ENCODE peak calls at places on chromosomes 12 and 14, in seven cellular contexts. V, M, O, F, T, G and H are unnamed samples.

GRCh38 chr12:63944586-63945228 is 100.2 kb downstream of the SRGAP1 start:
- DNase-seq in T (no peak), G (no peak), F (no peak), O (no peak), M (no peak), V (no peak), H (no peak)

GRCh38 chr12:110760204-110760609 is 17.5 kb upstream of the PPP1CC start:
- DNase-seq in M (no peak), T (no peak), G (no peak), F (no peak), O (no peak), V (no peak), H (no peak)

GRCh38 chr12:12745576-12746211 is 28.5 kb downstream of the CDKN1B start:
- DNase-seq in V (no peak), M (no peak), O (no peak), G (no peak), F (no peak), T (no peak), H (no peak)

GRCh38 chr12:25875661-25876060 is 82.8 kb upstream of the RASSF8 start:
- DNase-seq in G (no peak), F (no peak), O (no peak), V (no peak), M (no peak), T (no peak), H (no peak)

GRCh38 chr14:51653096-51653814 is 1.5 kb downstream of the FRMD6 start:
- DNase-seq in G (no peak), O (no peak), F (no peak), M (peak; percentile 88), V (no peak), T (no peak), H (no peak)

GRCh38 chr12:48110691-48111315 is 4.9 kb upstream of the SENP1 start:
- DNase-seq in O (no peak), M (no peak), V (no peak), G (no peak), T (no peak), F (no peak), H (no peak)

GRCh38 chr12:76083761-76084276 is 666 bp downstream of the NAP1L1 start:
- DNase-seq in F (peak; percentile 30), V (no peak), O (peak; percentile 85), G (peak; percentile 66), T (peak; percentile 28), M (peak; percentile 70), H (no peak)

GRCh38 chr12:990308-990648 is 745 bp upstream of the ERC1 start:
- DNase-seq in O (peak; percentile 90), F (peak; percentile 48), G (peak; percentile 64), V (no peak), T (peak; percentile 49), M (no peak), H (no peak)

GRCh38 chr12:99898645-99899044 is 86.1 kb downstream of the ANKS1B start:
- DNase-seq in M (no peak), G (no peak), O (no peak), T (no peak), F (no peak), V (no peak), H (no peak)

GRCh38 chr12:119178544-119179334 is at the start of gene HSPB8:
- DNase-seq in M (peak; percentile 79), V (no peak), G (peak; percentile 94), F (peak; percentile 63), T (peak; percentile 76), O (peak; percentile 95), H (no peak)

GRCh38 chr12:88219861-88220260 is 77.8 kb downstream of the TMTC3 start:
- DNase-seq in M (no peak), O (no peak), V (no peak), G (no peak), F (no peak), T (no peak), H (no peak)

GRCh38 chr12:89064151-89064550 is 288.1 kb downstream of the DUSP6 start:
- DNase-seq in O (no peak), G (no peak), F (no peak), V (no peak), T (no peak), M (no peak), H (no peak)

DNA sequence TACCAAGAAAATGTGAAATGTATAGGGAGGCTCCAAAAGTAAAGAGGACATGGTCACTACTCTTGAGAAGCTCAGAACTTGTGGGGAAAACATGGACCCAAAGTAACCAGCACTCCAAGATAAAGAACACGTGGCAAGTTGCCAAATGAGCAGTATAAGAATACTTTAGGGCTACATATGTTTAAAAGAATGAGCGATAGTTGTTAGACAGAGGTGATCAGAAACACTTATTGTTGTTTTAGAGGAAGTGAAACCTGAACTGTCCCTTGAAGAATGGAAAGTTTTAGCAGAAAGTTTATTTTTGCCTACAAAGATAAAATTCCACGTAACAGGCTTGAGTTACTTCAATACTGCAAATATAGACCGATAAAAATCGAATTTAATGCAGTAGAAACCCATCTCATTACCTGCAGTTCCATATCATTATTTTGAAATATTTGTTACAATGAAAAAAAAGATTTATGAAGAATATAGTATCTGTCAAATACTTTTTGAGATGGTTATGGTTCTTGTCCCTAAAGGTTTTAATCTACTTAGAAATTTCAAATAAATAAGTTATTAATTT is 273.7 kb downstream of the ADAMTS20 start:
- DNase-seq in M (no peak), F (no peak), O (no peak), T (no peak), G (no peak), V (no peak), H (no peak)
- H3K4me3 ChIP-seq in M (no peak overlapping the region), F (no peak overlapping the region), O (no peak overlapping the region), T (no peak overlapping the region), G (no peak overlapping the region), V (no peak overlapping the region), H (no peak overlapping the region)

GRCh38 chr12:50926415-50926814 is 25.9 kb upstream of the HIGD1C start:
- DNase-seq in T (no peak), O (no peak), M (no peak), G (no peak), V (no peak), F (no peak), H (peak; percentile 10)

GRCh38 chr12:50927356-50927755 is 25.0 kb upstream of the HIGD1C start:
- DNase-seq in F (no peak), T (no peak), G (no peak), O (no peak), M (no peak), V (no peak), H (no peak)

GRCh38 chr12:50925342-50925651 is 27.0 kb upstream of the HIGD1C start:
- DNase-seq in O (no peak), F (no peak), M (no peak), T (no peak), G (no peak), V (no peak), H (no peak)

GRCh38 chr12:50924439-50925341 is 27.7 kb upstream of the HIGD1C start:
- DNase-seq in V (peak; percentile 54), F (peak; percentile 94), M (peak; percentile 98), G (peak; percentile 90), T (peak; percentile 97), O (peak; percentile 83), H (no peak)

GRCh38 chr12:50925920-50926319 is 26.4 kb upstream of the HIGD1C start:
- DNase-seq in G (no peak), M (no peak), F (no peak), T (no peak), V (no peak), O (no peak), H (no peak)
- H3K4me3 ChIP-seq in G (peak overlapping the region; percentile 88), M (peak overlapping the region; percentile 68), F (peak overlapping the region; percentile 68), T (peak overlapping the region; percentile 75), V (no peak overlapping the region), O (peak overlapping the region; percentile 69), H (peak overlapping the region; percentile 68)

GRCh38 chr12:15322164-15323054 is at the start of gene PTPRO:
- DNase-seq in M (peak; percentile 3), O (peak; percentile 63), F (no peak), T (no peak), G (no peak), V (no peak), H (no peak)

GRCh38 chr12:15320881-15321280 is 1.4 kb upstream of the PTPRO start:
- DNase-seq in V (no peak), G (no peak), F (no peak), T (no peak), M (no peak), O (no peak), H (no peak)

GRCh38 chr12:15323530-15323929 is 1.2 kb downstream of the PTPRO start:
- DNase-seq in V (no peak), F (no peak), M (no peak), T (no peak), O (no peak), G (no peak), H (no peak)
- H3K4me3 ChIP-seq in V (no peak overlapping the region), F (no peak overlapping the region), M (no peak overlapping the region), T (no peak overlapping the region), O (no peak overlapping the region), G (no peak overlapping the region), H (no peak overlapping the region)

GRCh38 chr12:6336079-6336858 is 5.6 kb downstream of the TNFRSF1A start:
- DNase-seq in G (peak; percentile 93), T (peak; percentile 93), O (peak; percentile 97), F (peak; percentile 88), M (peak; percentile 99), V (peak; percentile 99), H (peak; percentile 98)

GRCh38 chr12:6334359-6334758 is 7.5 kb downstream of the TNFRSF1A start:
- DNase-seq in F (no peak), G (no peak), V (no peak), M (no peak), O (no peak), T (no peak), H (no peak)

GRCh38 chr12:6336859-6337744 is 4.8 kb downstream of the TNFRSF1A start:
- DNase-seq in V (no peak), G (no peak), M (no peak), F (no peak), O (peak; percentile 75), T (no peak), H (no peak)

GRCh38 chr12:6334940-6335450 is 6.9 kb downstream of the TNFRSF1A start:
- DNase-seq in G (no peak), O (no peak), F (no peak), T (no peak), M (no peak), V (no peak), H (no peak)

GRCh38 chr12:6335451-6336078 is 6.3 kb downstream of the TNFRSF1A start:
- DNase-seq in T (peak; percentile 76), G (peak; percentile 72), O (peak; percentile 90), V (no peak), M (peak; percentile 87), F (peak; percentile 65), H (no peak)
- H3K4me3 ChIP-seq in T (no peak overlapping the region), G (peak overlapping the region; percentile 90), O (peak overlapping the region; percentile 100), V (peak overlapping the region; percentile 48), M (peak overlapping the region; percentile 28), F (peak overlapping the region; percentile 43), H (peak overlapping the region; percentile 94)

GRCh38 chr12:74490390-74491064 is 47.1 kb upstream of the ATXN7L3B start:
- DNase-seq in F (no peak), O (no peak), V (no peak), M (no peak), G (no peak), T (no peak), H (no peak)
- H3K4me3 ChIP-seq in F (no peak overlapping the region), O (no peak overlapping the region), V (no peak overlapping the region), M (no peak overlapping the region), G (no peak overlapping the region), T (no peak overlapping the region), H (no peak overlapping the region)